ENCODE peak calls at places on chromosome 22, in seven cellular contexts. V is IMR-90, X is H1, Y is mesendoderm, F is neuronal stem cell, D is mesenchymal stem cell, Z is H9. J is an unnamed sample.

GRCh38 chr22:31983911-31984661 is 39.8 kb downstream of the YWHAH start:
- DNase-seq in V (no peak), Z (no peak), X (no peak), Y (no peak), D (no peak), F (no peak), J (no peak)

GRCh38 chr22:27718186-27719032 is 83.1 kb downstream of the MN1 start:
- DNase-seq in Y (peak), X (no peak), F (no peak), Z (peak), V (peak), D (peak), J (peak)

GRCh38 chr22:18095101-18095805 is 15.4 kb upstream of the TUBA8 start:
- DNase-seq in X (no peak), F (no peak), D (no peak), Y (no peak), Z (no peak), V (peak), J (no peak)

GRCh38 chr22:25169278-25170031 is 30.2 kb upstream of the CRYBB3 start:
- DNase-seq in Y (no peak), D (no peak), F (no peak), V (no peak), Z (no peak), X (no peak), J (no peak)

GRCh38 chr22:35205141-35205775 is 52.0 kb upstream of the HMGXB4 start:
- DNase-seq in Y (peak), X (no peak), Z (no peak), F (peak), V (no peak), D (no peak), J (no peak)

GRCh38 chr22:30889996-30890480 is 78.5 kb downstream of the MORC2 start:
- DNase-seq in F (no peak), Y (no peak), Z (no peak), X (peak), D (no peak), V (no peak), J (no peak)

GRCh38 chr22:25546242-25546641 is 18.2 kb upstream of the GRK3 start:
- DNase-seq in X (no peak), Y (no peak), Z (no peak), D (no peak), F (no peak), V (no peak), J (no peak)

GRCh38 chr22:44351685-44352377 is 39.1 kb upstream of the SHISAL1 start:
- DNase-seq in X (no peak), Y (peak), Z (peak), V (peak), D (peak), F (no peak), J (peak)

GRCh38 chr22:38031491-38031890 is 25.7 kb upstream of the PICK1 start:
- DNase-seq in X (no peak), V (no peak), D (no peak), Y (no peak), F (no peak), Z (no peak), J (no peak)

GRCh38 chr22:24118689-24119384 is 62.5 kb upstream of the SUSD2 start:
- DNase-seq in Y (no peak), D (no peak), Z (no peak), X (no peak), V (no peak), F (no peak), J (no peak)

GRCh38 chr22:23279781-23280180 is 99.5 kb downstream of the BCR start:
- DNase-seq in Z (no peak), D (no peak), F (no peak), X (no peak), Y (no peak), V (peak), J (no peak)

GRCh38 chr22:26210390-26210789 is 41.1 kb downstream of the SEZ6L start:
- DNase-seq in D (no peak), Y (no peak), X (no peak), F (no peak), V (no peak), Z (no peak), J (no peak)

GRCh38 chr22:39317756-39318506 is 1.5 kb downstream of the RPL3 start:
- DNase-seq in X (no peak), V (peak), Y (no peak), D (peak), Z (no peak), F (no peak), J (peak)

GRCh38 chr22:23012081-23012622 is 58.2 kb upstream of the GNAZ start:
- DNase-seq in V (no peak), F (no peak), X (no peak), Z (no peak), Y (no peak), D (no peak), J (no peak)

GRCh38 chr22:23769321-23769965 is 1.7 kb upstream of the CHCHD10 start:
- DNase-seq in Z (no peak), D (no peak), V (no peak), X (no peak), Y (no peak), F (no peak), J (no peak)

GRCh38 chr22:21626073-21626734 is 3.6 kb downstream of the YDJC start:
- DNase-seq in F (no peak), D (no peak), V (no peak), Z (no peak), Y (no peak), X (no peak), J (no peak)

GRCh38 chr22:27663812-27664211 is 137.7 kb downstream of the MN1 start:
- DNase-seq in D (no peak), Y (no peak), X (no peak), Z (no peak), V (peak), F (no peak), J (no peak)

GRCh38 chr22:48436201-48436931 is 1391.3 kb downstream of the BRD1 start:
- DNase-seq in V (no peak), Z (no peak), X (no peak), D (no peak), F (no peak), Y (no peak), J (no peak)

GRCh38 chr22:38258895-38259294 is 13.9 kb downstream of the TMEM184B start:
- DNase-seq in F (no peak), V (peak), X (no peak), D (no peak), Z (no peak), Y (no peak), J (no peak)

GRCh38 chr22:36833073-36833472 is 16.2 kb upstream of the PVALB start:
- DNase-seq in D (no peak), F (no peak), V (no peak), X (no peak), Y (no peak), Z (no peak), J (no peak)

GRCh38 chr22:37552560-37553163 is 7.6 kb upstream of the CDC42EP1 start:
- DNase-seq in F (peak), Y (peak), Z (peak), D (peak), V (peak), X (peak), J (peak)

GRCh38 chr22:26453812-26454500 is 24.9 kb downstream of the ASPHD2 start:
- DNase-seq in X (no peak), D (no peak), V (no peak), F (no peak), Z (no peak), Y (no peak), J (no peak)

GRCh38 chr22:44648821-44649566 is 53.0 kb upstream of the PRR5 start:
- DNase-seq in Y (no peak), F (no peak), Z (no peak), V (peak), D (peak), X (no peak), J (no peak)

GRCh38 chr22:43270314-43270908 is 72.8 kb downstream of the SCUBE1 start:
- DNase-seq in Z (peak), F (no peak), X (peak), Y (peak), V (no peak), D (peak), J (peak)

GRCh38 chr22:22789233-22789921 is 98.2 kb upstream of the IGLL5 start:
- DNase-seq in D (no peak), V (no peak), Z (no peak), X (peak), Y (no peak), F (no peak), J (no peak)

GRCh38 chr22:41596776-41597634 is 7.4 kb upstream of the PMM1 start:
- DNase-seq in X (peak), D (peak), Z (peak), Y (peak), F (peak), V (peak), J (peak)

GRCh38 chr22:38142606-38143005 is 32.1 kb upstream of the BAIAP2L2 start:
- DNase-seq in Y (no peak), V (no peak), D (no peak), X (no peak), F (no peak), Z (no peak), J (no peak)

GRCh38 chr22:36220457-36220921 is 18.8 kb downstream of the APOL2 start:
- DNase-seq in D (peak), X (no peak), F (no peak), V (peak), Y (peak), Z (peak), J (peak)

GRCh38 chr22:34993548-34993947 is 72.4 kb upstream of the ISX start:
- DNase-seq in X (no peak), Z (no peak), D (no peak), Y (peak), F (no peak), V (no peak), J (no peak)

GRCh38 chr22:38034278-38034882 is 22.8 kb upstream of the PICK1 start:
- DNase-seq in D (peak), Z (peak), V (peak), X (peak), Y (peak), F (peak), J (peak)

GRCh38 chr22:36855478-36855877 is 5.3 kb upstream of the NCF4 start:
- DNase-seq in X (no peak), F (no peak), V (no peak), Z (no peak), Y (no peak), D (no peak), J (no peak)

GRCh38 chr22:48100685-48101417 is 1338.4 kb downstream of the TBC1D22A start:
- DNase-seq in Z (peak), D (no peak), X (peak), Y (no peak), V (no peak), F (no peak), J (no peak)

GRCh38 chr22:48318575-48319320 is 1508.9 kb downstream of the BRD1 start:
- DNase-seq in F (no peak), D (no peak), Z (no peak), X (no peak), Y (no peak), V (no peak), J (no peak)

GRCh38 chr22:37284807-37285355 is 2.6 kb downstream of the CYTH4 start:
- DNase-seq in X (no peak), D (peak), F (no peak), Y (no peak), Z (no peak), V (no peak), J (peak)

GRCh38 chr22:23233746-23234408 is 53.6 kb downstream of the BCR start:
- DNase-seq in V (peak), D (peak), Z (no peak), X (no peak), Y (no peak), F (no peak), J (no peak)

GRCh38 chr22:24758164-24758799 is 16.2 kb downstream of the PIWIL3 start:
- DNase-seq in V (peak), F (peak), D (peak), X (peak), Y (peak), Z (no peak), J (peak)

GRCh38 chr22:31342389-31343125 is 3.6 kb downstream of the PATZ1 start:
- DNase-seq in Z (no peak), Y (no peak), V (no peak), F (peak), X (no peak), D (no peak), J (no peak)

GRCh38 chr22:35601743-35602633 is 15.1 kb downstream of the MB start:
- DNase-seq in Z (no peak), D (peak), Y (no peak), V (peak), X (no peak), F (no peak), J (peak)

GRCh38 chr22:48900626-48901025 is 927.0 kb downstream of the BRD1 start:
- DNase-seq in Z (no peak), F (no peak), Y (no peak), D (no peak), V (no peak), X (no peak), J (no peak)

GRCh38 chr22:32996276-32996675 is 61.9 kb downstream of the SYN3 start:
- DNase-seq in F (no peak), Z (no peak), V (no peak), Y (no peak), X (no peak), D (no peak), J (no peak)
- H2AK5ac ChIP-seq in F (no peak), Z (no peak), V (no peak), Y (no peak), X (no peak), D (no peak), J (peak)

GRCh38 chr22:49973018-49973965 is 12.7 kb downstream of the PIM3 start:
- DNase-seq in D (peak), Z (peak), X (no peak), Y (peak), F (no peak), V (no peak), J (no peak)

GRCh38 chr22:49975543-49976389 is 15.2 kb downstream of the PIM3 start:
- DNase-seq in V (no peak), Z (peak), X (peak), F (no peak), D (no peak), Y (peak), J (no peak)

GRCh38 chr22:49976439-49977175 is 16.0 kb downstream of the PIM3 start:
- DNase-seq in D (no peak), F (no peak), Z (no peak), Y (no peak), V (no peak), X (no peak), J (peak)

GRCh38 chr22:49979587-49980264 is 19.2 kb downstream of the PIM3 start:
- DNase-seq in V (no peak), X (peak), D (peak), Z (peak), F (no peak), Y (peak), J (peak)

DNA sequence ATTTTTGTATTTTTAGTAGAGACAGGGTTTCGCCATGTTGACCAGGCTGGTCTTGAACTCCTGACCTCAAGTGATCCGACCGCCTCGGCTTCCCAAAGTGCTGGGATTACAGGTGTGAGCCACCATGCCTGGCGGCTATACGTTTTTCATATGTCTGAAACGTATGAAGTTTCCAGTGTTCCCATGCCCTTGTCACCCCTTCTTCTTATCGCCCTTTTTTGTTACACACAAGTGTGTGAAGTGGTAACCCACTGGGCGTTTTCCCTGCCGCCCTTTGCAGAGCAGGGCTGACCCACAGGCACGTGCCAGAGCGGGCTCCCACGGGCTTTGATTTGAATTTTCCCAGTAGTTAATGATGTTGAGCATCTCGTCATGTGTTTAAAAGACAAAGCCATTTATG is 17.0 kb downstream of the PIM3 start:
- DNase-seq in F (no peak), V (no peak), Z (no peak), D (no peak), X (no peak), Y (no peak), J (no peak)
- H3K4ac ChIP-seq in F (no peak), V (no peak), Z (no peak), D (no peak), X (no peak), Y (no peak), J (no peak)

GRCh38 chr22:46595545-46595944 is 24.6 kb upstream of the GRAMD4 start:
- DNase-seq in V (no peak), F (no peak), Z (no peak), Y (no peak), D (no peak), X (no peak), J (no peak)

GRCh38 chr22:46593211-46593676 is 26.9 kb upstream of the GRAMD4 start:
- DNase-seq in V (no peak), X (no peak), Y (no peak), Z (no peak), F (no peak), D (no peak), J (no peak)

GRCh38 chr22:46594947-46595298 is 25.3 kb upstream of the GRAMD4 start:
- DNase-seq in D (no peak), Z (no peak), X (no peak), V (no peak), F (no peak), Y (no peak), J (no peak)

GRCh38 chr22:46596032-46596441 is 24.1 kb upstream of the GRAMD4 start:
- DNase-seq in Y (no peak), V (no peak), F (no peak), D (peak), Z (no peak), X (no peak), J (peak)

GRCh38 chr22:46593996-46594946 is 25.9 kb upstream of the GRAMD4 start:
- DNase-seq in Z (no peak), D (no peak), F (no peak), X (no peak), Y (no peak), V (no peak), J (no peak)
- H2AK5ac ChIP-seq in Z (no peak), D (no peak), F (no peak), X (no peak), Y (no peak), V (no peak), J (no peak)

GRCh38 chr22:29855611-29856181 is 17.6 kb upstream of the ASCC2 start:
- DNase-seq in V (no peak), F (no peak), X (no peak), Y (no peak), Z (no peak), D (no peak), J (no peak)
- H3K4ac ChIP-seq in V (no peak), F (no peak), X (no peak), Y (no peak), Z (no peak), D (no peak), J (no peak)

DNA sequence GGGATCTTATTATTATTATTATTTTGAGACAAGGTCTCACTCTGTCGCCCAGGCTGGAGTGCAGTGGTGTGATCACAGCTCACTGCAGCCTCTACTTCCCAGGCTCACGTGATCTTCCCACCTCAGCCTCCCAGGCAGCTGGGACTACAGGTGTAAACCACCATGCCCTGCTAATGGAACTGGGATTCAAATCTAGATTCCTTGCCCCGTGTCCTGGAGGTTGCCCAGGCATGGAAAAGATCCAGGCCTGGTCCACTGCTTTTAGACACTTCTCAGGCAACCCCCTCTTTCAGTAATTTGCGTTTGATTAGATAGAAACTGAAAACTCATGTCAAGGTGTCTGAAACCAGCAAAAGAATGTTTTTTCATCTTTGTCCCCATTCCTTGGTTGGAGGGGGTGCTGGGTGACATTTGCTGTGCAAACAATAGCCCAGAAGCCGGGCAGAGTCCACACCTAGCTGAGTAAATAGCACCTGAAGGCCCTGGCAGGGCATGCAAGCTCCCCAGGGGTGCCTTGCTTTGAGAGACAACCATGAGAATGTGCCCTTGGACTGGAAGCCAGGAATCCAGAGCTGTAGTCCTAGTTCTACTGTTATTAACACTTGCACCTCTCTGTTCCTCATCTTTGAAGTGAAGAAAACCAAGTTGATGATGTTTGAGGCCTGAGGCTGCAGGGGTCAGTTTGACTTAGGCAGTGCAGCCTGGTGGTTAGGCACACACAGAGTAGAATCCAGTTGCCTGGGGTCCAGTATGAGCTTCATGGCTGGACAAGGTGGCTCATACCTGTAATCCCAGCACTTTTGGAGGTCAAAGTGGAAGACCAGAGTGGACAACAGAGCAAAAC is 19.1 kb upstream of the XBP1 start:
- DNase-seq in V (no peak), D (no peak), X (no peak), F (no peak), Y (no peak), Z (no peak), J (no peak)
- H2AK5ac ChIP-seq in V (no peak), D (no peak), X (peak), F (no peak), Y (no peak), Z (no peak), J (no peak)

GRCh38 chr22:47059076-47059475 is 296.6 kb downstream of the TBC1D22A start:
- DNase-seq in Y (no peak), V (no peak), F (no peak), D (no peak), Z (no peak), X (no peak), J (no peak)
- H3K4ac ChIP-seq in Y (no peak), V (no peak), F (no peak), D (no peak), Z (no peak), X (no peak), J (no peak)

GRCh38 chr22:46069518-46070214 is 80.7 kb upstream of the PPARA start:
- DNase-seq in V (peak), X (no peak), D (peak), Z (peak), F (no peak), Y (no peak), J (no peak)

GRCh38 chr22:46071451-46072029 is 78.8 kb upstream of the PPARA start:
- DNase-seq in F (no peak), V (peak), Z (peak), Y (no peak), D (peak), X (peak), J (peak)

GRCh38 chr22:46070722-46071450 is 79.4 kb upstream of the PPARA start:
- DNase-seq in F (no peak), X (peak), D (peak), Y (peak), Z (peak), V (peak), J (peak)

GRCh38 chr22:46068908-46069481 is 81.3 kb upstream of the PPARA start:
- DNase-seq in V (peak), Z (no peak), D (peak), Y (no peak), F (no peak), X (no peak), J (no peak)

DNA sequence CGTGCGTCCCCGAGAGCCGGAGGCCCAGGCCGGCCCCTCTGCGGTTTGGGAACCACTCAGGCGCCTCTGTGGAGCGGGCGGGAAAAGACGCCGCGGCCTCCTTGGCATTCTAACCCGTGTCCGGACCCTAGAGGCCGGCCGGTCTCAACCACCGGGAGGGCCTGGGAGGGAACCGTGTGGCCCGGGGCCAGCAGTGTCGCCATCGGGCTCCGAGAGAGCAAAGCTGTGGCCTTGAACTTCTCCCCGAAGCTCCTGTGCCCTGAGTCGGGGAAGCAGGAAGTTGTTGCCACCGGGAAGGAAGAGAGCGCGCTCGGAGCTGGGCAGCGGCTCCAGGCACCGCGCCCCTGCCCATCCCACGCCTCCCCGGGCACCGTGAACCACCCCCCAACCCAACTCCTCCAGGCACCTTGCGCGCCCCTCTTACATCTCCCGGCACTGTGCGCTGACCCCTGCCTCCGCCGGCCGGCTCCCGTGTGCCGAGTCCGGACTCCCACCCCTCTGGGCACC is 80.1 kb upstream of the PPARA start:
- DNase-seq in Y (peak), X (peak), F (no peak), V (peak), D (peak), Z (peak), J (no peak)
- H2AK5ac ChIP-seq in Y (no peak), X (no peak), F (no peak), V (peak), D (peak), Z (no peak), J (no peak)

GRCh38 chr22:19693581-19693980 is 20.7 kb upstream of the SEPTIN5 start:
- DNase-seq in V (no peak), Z (no peak), Y (no peak), F (no peak), X (no peak), D (no peak), J (no peak)
- H3K4ac ChIP-seq in V (no peak), Z (no peak), Y (no peak), F (no peak), X (no peak), D (no peak), J (no peak)